ENCODE peak calls at places on chromosomes 1 and 21, in five cellular contexts. A is cardiac muscle cell, Y is lower lobe of right lung, L is choroid plexus epithelial cell, M is GM12865. B is an unnamed sample.

GRCh38 chr1:245585252-245585959 is 430.6 kb downstream of the KIF26B start:
- DNase-seq in A (peak), Y (no peak), L (peak), M (no peak), B (no peak)

GRCh38 chr1:157691285-157691920 is 9.2 kb downstream of the FCRL3 start:
- DNase-seq in A (peak), Y (no peak), L (peak), M (peak), B (no peak)

GRCh38 chr1:237032029-237032428 is 10.0 kb upstream of the RYR2 start:
- DNase-seq in A (peak), Y (no peak), L (peak), M (peak), B (no peak)

GRCh38 chr1:53375440-53375839 is 47.6 kb upstream of the LRP8 start:
- DNase-seq in A (no peak), Y (no peak), L (no peak), M (no peak), B (no peak)

GRCh38 chr1:92749024-92749634 is 35.8 kb downstream of the EVI5 start:
- DNase-seq in A (peak), Y (no peak), L (peak), M (peak), B (peak)

GRCh38 chr1:42340093-42340492 is 5.1 kb upstream of the FOXJ3 start:
- DNase-seq in A (no peak), Y (no peak), L (no peak), M (no peak), B (no peak)

GRCh38 chr1:208105756-208106155 is 138.4 kb downstream of the PLXNA2 start:
- DNase-seq in A (no peak), Y (no peak), L (peak), M (no peak), B (no peak)

GRCh38 chr1:101440484-101440883 is 203.7 kb downstream of the S1PR1 start:
- DNase-seq in A (no peak), Y (no peak), L (no peak), M (no peak), B (no peak)

GRCh38 chr1:200245492-200245891 is 164.3 kb downstream of the ZNF281 start:
- DNase-seq in A (peak), Y (no peak), L (peak), M (no peak), B (no peak)

GRCh38 chr1:234598974-234599616 is 10.9 kb downstream of the IRF2BP2 start:
- DNase-seq in A (no peak), Y (no peak), L (peak), M (no peak), B (no peak)

GRCh38 chr1:104768466-104768865 is 1018.8 kb downstream of the AMY1C start:
- DNase-seq in A (no peak), Y (no peak), L (no peak), M (no peak), B (no peak)

GRCh38 chr1:38783659-38784229 is 75.8 kb downstream of the RRAGC start:
- DNase-seq in A (peak), Y (no peak), L (no peak), M (no peak), B (no peak)

GRCh38 chr1:52460686-52461085 is 56.3 kb downstream of the PRPF38A start:
- DNase-seq in A (peak), Y (no peak), L (no peak), M (no peak), B (no peak)

GRCh38 chr1:35345439-35345981 is 77.0 kb downstream of the ZMYM4 start:
- DNase-seq in A (peak), Y (peak), L (peak), M (no peak), B (no peak)

GRCh38 chr21:41024341-41025056 is 143.5 kb upstream of the BACE2 start:
- DNase-seq in A (no peak), Y (no peak), L (no peak), M (no peak), B (no peak)

GRCh38 chr1:209318302-209319056 is 265.0 kb upstream of the CAMK1G start:
- DNase-seq in A (peak), Y (no peak), L (no peak), M (no peak), B (no peak)

GRCh38 chr1:41192456-41193188 is 49.5 kb downstream of the SCMH1 start:
- DNase-seq in A (peak), Y (no peak), L (peak), M (no peak), B (no peak)

GRCh38 chr1:206445861-206446495 is 24.3 kb upstream of the IKBKE start:
- DNase-seq in A (no peak), Y (no peak), L (no peak), M (no peak), B (no peak)

GRCh38 chr1:79614762-79615161 is 608.2 kb upstream of the ADGRL4 start:
- DNase-seq in A (no peak), Y (no peak), L (peak), M (no peak), B (no peak)

GRCh38 chr1:111990026-111990877 is 784 bp upstream of the KCND3 start:
- DNase-seq in A (no peak), Y (peak), L (no peak), M (no peak), B (no peak)
- TF ChIP-seq CTCF in A (no peak), Y (no peak), L (no peak), M (no peak), B (no peak)

GRCh38 chr1:60764489-60764888 is 317.9 kb upstream of the NFIA start:
- DNase-seq in A (no peak), Y (no peak), L (no peak), M (no peak), B (no peak)
- TF ChIP-seq CTCF in A (no peak), Y (no peak), L (no peak), M (no peak), B (no peak)

DNA sequence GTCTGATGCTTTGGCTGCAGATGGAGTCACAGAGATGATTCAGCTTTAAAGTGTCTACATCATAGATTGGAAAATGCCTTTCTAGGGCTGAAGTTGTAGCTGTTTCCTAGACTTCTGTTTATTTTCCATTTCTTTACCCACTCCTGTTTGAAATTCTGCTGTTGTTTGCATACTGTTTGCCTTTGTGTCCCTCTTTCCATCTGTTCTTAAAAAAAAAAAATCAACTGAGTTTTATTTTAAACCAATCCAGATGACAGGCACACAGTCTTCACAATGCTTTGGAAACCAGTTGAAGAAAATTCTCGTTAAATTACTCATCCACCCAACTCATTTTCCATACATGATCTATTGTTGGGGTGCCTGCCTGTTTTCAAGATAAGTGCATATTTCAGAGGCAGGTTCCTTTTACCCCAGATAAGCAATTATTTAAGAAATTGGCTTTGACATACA is 245.9 kb downstream of the DISC1 start:
- DNase-seq in A (peak), Y (no peak), L (peak), M (no peak), B (no peak)
- TF ChIP-seq CTCF in A (no peak), Y (no peak), L (no peak), M (no peak), B (no peak)

GRCh38 chr1:13714851-13715250 is 14.9 kb downstream of the PRDM2 start:
- DNase-seq in A (no peak), Y (no peak), L (peak), M (no peak), B (no peak)
- TF ChIP-seq CTCF in A (peak), Y (no peak), L (peak), M (no peak), B (no peak)

GRCh38 chr1:1099506-1100183 is 16.2 kb downstream of the C1orf159 start:
- DNase-seq in A (no peak), Y (no peak), L (no peak), M (no peak), B (no peak)

GRCh38 chr1:1098656-1099425 is 17.0 kb downstream of the C1orf159 start:
- DNase-seq in A (no peak), Y (no peak), L (no peak), M (no peak), B (peak)

GRCh38 chr1:1106510-1107221 is 9.2 kb downstream of the C1orf159 start:
- DNase-seq in A (no peak), Y (peak), L (no peak), M (no peak), B (no peak)

GRCh38 chr1:1100296-1100695 is 15.6 kb downstream of the C1orf159 start:
- DNase-seq in A (no peak), Y (no peak), L (no peak), M (no peak), B (no peak)

DNA sequence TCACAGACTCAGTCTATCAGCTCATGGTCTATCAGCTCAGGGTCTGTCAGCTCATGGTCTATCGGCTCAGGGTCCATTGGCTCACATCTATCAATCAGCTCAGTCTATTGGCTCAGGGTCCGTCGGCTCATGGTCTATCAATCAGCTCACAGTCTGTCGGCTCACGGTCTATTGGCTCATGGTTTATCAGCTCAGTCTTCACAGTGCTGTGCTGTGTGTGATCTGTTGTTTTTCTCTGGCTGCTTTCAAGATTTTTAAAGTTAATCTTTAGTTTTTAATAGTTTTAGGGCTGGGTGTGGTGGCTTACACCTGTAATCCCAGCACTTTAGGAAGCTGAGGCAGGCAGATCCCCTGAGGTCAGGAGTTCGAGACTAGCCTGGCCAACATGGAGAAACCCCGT is 14.4 kb downstream of the C1orf159 start:
- DNase-seq in A (no peak), Y (no peak), L (no peak), M (no peak), B (no peak)
- TF ChIP-seq CTCF in A (no peak), Y (no peak), L (no peak), M (no peak), B (no peak)

GRCh38 chr1:29282135-29282923 is 46.0 kb downstream of the PTPRU start:
- DNase-seq in A (no peak), Y (no peak), L (no peak), M (no peak), B (no peak)
- TF ChIP-seq CTCF in A (no peak), Y (no peak), L (no peak), M (no peak), B (no peak)

GRCh38 chr1:2801535-2802291 is at the start of gene TTC34:
- DNase-seq in A (no peak), Y (peak), L (peak), M (peak), B (peak)
- TF ChIP-seq CTCF in A (no peak), Y (peak), L (peak), M (peak), B (peak)

B was measured in activated CD8-positive, alpha-beta T cell treated with anti-CD3 and anti-CD28 coated beads for 36 hours.